ENCODE peak calls at places on chromosomes 13 and 19, in four cellular contexts. X is IMR-90, B is H9, L is mesenchymal stem cell. T is an unnamed sample.

GRCh38 chr13:24074687-24075086 is 85.8 kb upstream of the SPATA13 start:
- DNase-seq in X (no peak), B (no peak), L (no peak), T (no peak)

GRCh38 chr19:43148233-43148632 is 38.1 kb downstream of the PSG5 start:
- DNase-seq in X (peak), B (no peak), L (no peak), T (peak)

GRCh38 chr19:29259153-29259552 is 46.2 kb upstream of the UQCRFS1 start:
- DNase-seq in X (no peak), B (peak), L (no peak), T (peak)

GRCh38 chr19:32231691-32232090 is 113.7 kb upstream of the ZNF507 start:
- DNase-seq in X (no peak), B (no peak), L (no peak), T (no peak)

GRCh38 chr13:50104493-50104892 is 89.2 kb downstream of the KCNRG start:
- DNase-seq in X (peak), B (no peak), L (no peak), T (no peak)

GRCh38 chr13:108270442-108270841 is 924 bp downstream of the TNFSF13B start:
- DNase-seq in X (no peak), B (no peak), L (no peak), T (no peak)

GRCh38 chr19:47603706-47604310 is 5.1 kb upstream of the BICRA start:
- DNase-seq in X (no peak), B (no peak), L (no peak), T (no peak)

GRCh38 chr19:991932-992669 is 8.0 kb downstream of the WDR18 start:
- DNase-seq in X (no peak), B (no peak), L (no peak), T (no peak)

GRCh38 chr13:109785141-109785891 is 1.1 kb downstream of the IRS2 start:
- DNase-seq in X (peak), B (peak), L (peak), T (peak)

GRCh38 chr19:1752757-1753728 is at the start of gene ONECUT3:
- DNase-seq in X (no peak), B (no peak), L (no peak), T (no peak)

GRCh38 chr13:23182142-23182541 is 1.4 kb downstream of the SGCG start:
- DNase-seq in X (no peak), B (no peak), L (no peak), T (no peak)

GRCh38 chr13:79477968-79478367 is 3.0 kb upstream of the NDFIP2 start:
- DNase-seq in X (no peak), B (peak), L (no peak), T (no peak)

GRCh38 chr19:38975861-38976271 is 324 bp upstream of the FBXO17 start:
- DNase-seq in X (peak), B (peak), L (peak), T (no peak)

GRCh38 chr13:75666646-75667351 is 30.7 kb downstream of the LMO7 start:
- DNase-seq in X (peak), B (no peak), L (peak), T (peak)

GRCh38 chr19:51461723-51462161 is 3.5 kb upstream of the SIGLEC8 start:
- DNase-seq in X (no peak), B (no peak), L (no peak), T (no peak)

GRCh38 chr13:45231722-45232121 is 30.9 kb upstream of the KCTD4 start:
- DNase-seq in X (peak), B (no peak), L (peak), T (no peak)

GRCh38 chr19:39248806-39249205 is at the start of gene IFNL4:
- DNase-seq in X (no peak), B (no peak), L (no peak), T (no peak)

GRCh38 chr13:109241160-109241559 is 545.2 kb downstream of the IRS2 start:
- DNase-seq in X (no peak), B (no peak), L (no peak), T (no peak)

GRCh38 chr19:39582442-39582841 is 19.9 kb upstream of the LGALS13 start:
- DNase-seq in X (no peak), B (no peak), L (no peak), T (no peak)

GRCh38 chr19:47765522-47766358 is 12.8 kb upstream of the SELENOW start:
- DNase-seq in X (peak), B (peak), L (peak), T (no peak)

GRCh38 chr19:19587776-19588175 is 30.7 kb downstream of the PBX4 start:
- DNase-seq in X (no peak), B (no peak), L (no peak), T (no peak)

GRCh38 chr13:77291779-77292178 is 35.1 kb downstream of the MYCBP2 start:
- DNase-seq in X (no peak), B (no peak), L (no peak), T (no peak)

GRCh38 chr13:99295488-99296252 is 11.5 kb downstream of the GPR183 start:
- DNase-seq in X (no peak), B (no peak), L (no peak), T (no peak)

GRCh38 chr13:49986471-49986870 is 10.4 kb upstream of the TRIM13 start:
- DNase-seq in X (no peak), B (no peak), L (no peak), T (no peak)

GRCh38 chr19:43789029-43789428 is 8.3 kb upstream of the KCNN4 start:
- DNase-seq in X (peak), B (no peak), L (peak), T (no peak)

GRCh38 chr13:44930907-44931676 is 58.2 kb downstream of the NUFIP1 start:
- DNase-seq in X (no peak), B (no peak), L (peak), T (peak)

GRCh38 chr19:17549088-17549740 is 6.2 kb upstream of the COLGALT1 start:
- DNase-seq in X (no peak), B (no peak), L (no peak), T (no peak)

GRCh38 chr19:39209196-39209595 is 5.1 kb upstream of the SYCN start:
- DNase-seq in X (no peak), B (no peak), L (no peak), T (no peak)

GRCh38 chr19:46015961-46016425 is 6.9 kb downstream of the PGLYRP1 start:
- DNase-seq in X (no peak), B (no peak), L (no peak), T (no peak)

GRCh38 chr19:4694211-4694987 is 24.3 kb upstream of the MYDGF start:
- DNase-seq in X (peak), B (no peak), L (peak), T (no peak)

GRCh38 chr13:48624016-48624415 is 29.7 kb upstream of the CYSLTR2 start:
- DNase-seq in X (no peak), B (no peak), L (no peak), T (no peak)

GRCh38 chr19:16661480-16662034 is 618 bp downstream of the TMEM38A start:
- DNase-seq in X (no peak), B (peak), L (no peak), T (peak)

GRCh38 chr19:752652-753517 is 2.0 kb downstream of the MISP start:
- DNase-seq in X (peak), B (no peak), L (peak), T (peak)

GRCh38 chr13:27824121-27824520 is 31.8 kb downstream of the GSX1 start:
- DNase-seq in X (no peak), B (no peak), L (no peak), T (no peak)

GRCh38 chr19:38563475-38563874 is 54.3 kb downstream of the MAP4K1 start:
- DNase-seq in X (no peak), B (no peak), L (no peak), T (no peak)

GRCh38 chr19:7848779-7849457 is 18.9 kb downstream of the EVI5L start:
- DNase-seq in X (no peak), B (peak), L (no peak), T (no peak)

GRCh38 chr13:63690672-63691071 is 2275.0 kb upstream of the PCDH20 start:
- DNase-seq in X (peak), B (no peak), L (no peak), T (no peak)
- H2AFZ ChIP-seq in X (no peak), B (no peak), L (no peak), T (no peak)

GRCh38 chr13:43021926-43022670 is 1.3 kb upstream of the DNAJC15 start:
- DNase-seq in X (peak), B (no peak), L (no peak), T (peak)

GRCh38 chr13:43016226-43016625 is 7.2 kb upstream of the DNAJC15 start:
- DNase-seq in X (no peak), B (no peak), L (no peak), T (no peak)

GRCh38 chr13:43020794-43021193 is 2.6 kb upstream of the DNAJC15 start:
- DNase-seq in X (no peak), B (no peak), L (no peak), T (no peak)

GRCh38 chr13:43023244-43023931 is at the start of gene DNAJC15:
- DNase-seq in X (peak), B (peak), L (no peak), T (peak)

DNA sequence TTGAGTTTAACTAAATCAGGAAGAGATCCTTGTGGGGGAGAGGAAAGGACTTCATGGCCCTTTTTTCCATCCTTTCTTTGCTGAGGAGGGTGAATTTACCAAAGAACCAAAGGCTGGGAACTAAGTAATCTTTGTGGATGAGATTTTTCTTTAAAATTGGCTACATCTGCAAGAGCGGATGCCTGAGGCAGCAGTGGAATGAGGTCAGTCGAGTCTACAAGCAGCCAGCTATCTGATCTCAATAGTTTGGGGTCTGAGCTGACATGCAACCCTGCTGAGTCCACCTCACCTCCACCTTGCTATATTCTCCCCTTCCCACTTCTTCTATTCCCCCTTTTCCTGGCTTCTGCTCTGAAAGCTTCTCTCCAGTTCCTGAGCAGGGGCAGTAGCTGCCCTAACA is 3.6 kb upstream of the DNAJC15 start:
- DNase-seq in X (no peak), B (no peak), L (no peak), T (peak)
- H2BK120ac ChIP-seq in X (no peak), B (no peak), L (no peak), T (peak)

DNA sequence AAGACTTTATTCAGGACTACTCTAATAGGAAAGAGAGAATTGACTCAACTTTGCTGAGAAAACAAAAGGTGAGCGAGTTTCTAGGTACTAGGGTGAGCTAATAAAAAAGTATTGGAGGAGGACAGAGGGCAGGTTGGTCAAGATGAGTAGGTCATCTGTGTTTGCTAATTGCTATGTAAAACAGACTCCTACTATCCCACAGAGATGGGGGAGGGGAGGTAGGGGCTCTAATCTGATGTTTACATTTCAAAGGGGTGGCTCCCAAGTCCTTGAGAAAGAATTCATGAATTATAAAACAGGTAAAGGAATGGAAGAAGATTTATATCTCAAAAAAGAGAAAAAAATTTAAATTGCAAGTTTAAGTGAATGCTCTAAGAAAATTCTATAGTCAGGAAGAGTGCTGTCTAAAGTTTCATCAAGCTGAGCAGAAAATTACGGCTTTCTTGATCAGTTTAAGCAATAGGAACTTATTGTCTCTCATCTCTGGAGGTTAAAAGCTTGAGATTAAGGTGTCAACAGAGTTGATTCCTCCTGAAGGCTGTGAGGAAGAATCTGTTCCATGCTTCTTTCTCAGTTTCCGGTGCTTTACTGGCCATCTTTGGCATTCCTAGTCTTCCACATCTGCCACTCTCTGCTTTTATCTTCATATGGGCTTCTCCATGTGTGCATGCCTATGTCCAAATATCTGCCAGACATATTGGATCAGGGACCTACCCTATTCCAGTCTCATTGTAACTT is 790.3 kb downstream of the SLITRK5 start:
- DNase-seq in X (no peak), B (peak), L (no peak), T (no peak)
- H2AFZ ChIP-seq in X (no peak), B (no peak), L (no peak), T (no peak)

GRCh38 chr19:33622505-33622808 is 704 bp downstream of the CHST8 start:
- DNase-seq in X (no peak), B (no peak), L (no peak), T (peak)

GRCh38 chr19:33624586-33625153 is 2.9 kb downstream of the CHST8 start:
- DNase-seq in X (no peak), B (no peak), L (no peak), T (no peak)

GRCh38 chr19:33621065-33621785 is 528 bp upstream of the CHST8 start:
- DNase-seq in X (no peak), B (no peak), L (no peak), T (no peak)

GRCh38 chr19:33621811-33622504 is at the start of gene CHST8:
- DNase-seq in X (no peak), B (peak), L (no peak), T (peak)

DNA sequence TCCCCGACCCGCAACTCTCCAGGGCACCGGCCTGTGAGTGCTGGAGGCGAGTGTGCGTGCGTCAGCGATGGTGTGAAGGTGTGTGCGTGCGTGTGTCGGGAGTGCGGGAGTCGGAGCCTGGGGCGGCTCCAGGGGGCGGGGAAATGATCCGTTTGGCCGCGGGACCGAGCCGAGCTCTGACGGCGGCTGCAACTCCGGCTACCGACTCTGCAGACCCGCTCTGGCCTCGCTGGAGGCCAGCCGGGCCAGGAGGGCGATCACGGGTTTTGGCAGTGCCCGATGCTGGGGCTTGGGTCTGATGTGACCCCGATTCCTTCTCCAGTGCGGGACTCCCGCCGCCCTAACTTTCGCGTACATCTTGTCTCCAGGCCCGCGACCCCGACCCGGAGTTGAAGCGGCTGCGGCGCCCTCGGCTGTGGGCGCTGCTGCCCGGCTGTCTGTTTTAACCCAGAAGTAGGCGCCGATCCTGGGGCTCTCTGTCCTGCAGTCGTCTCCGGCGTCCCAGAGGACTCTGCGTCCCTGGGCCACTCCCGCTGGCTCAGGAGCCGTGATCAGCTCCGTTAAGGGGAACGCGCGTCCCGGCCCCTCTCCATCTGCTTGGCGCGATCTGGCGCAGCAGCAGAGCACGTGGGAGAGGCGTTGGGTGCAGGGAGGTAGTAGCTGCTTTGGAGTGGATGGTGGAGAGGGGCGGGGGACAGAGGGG is 1.2 kb downstream of the CHST8 start:
- DNase-seq in X (no peak), B (no peak), L (no peak), T (no peak)
- H2BK120ac ChIP-seq in X (no peak), B (no peak), L (no peak), T (no peak)

GRCh38 chr19:14567079-14567478 is 4.8 kb downstream of the NDUFB7 start:
- DNase-seq in X (no peak), B (no peak), L (no peak), T (no peak)

GRCh38 chr19:14566712-14567077 is 5.2 kb downstream of the NDUFB7 start:
- DNase-seq in X (no peak), B (peak), L (no peak), T (no peak)

GRCh38 chr19:14571695-14572490 is at the start of gene NDUFB7:
- DNase-seq in X (peak), B (peak), L (peak), T (peak)

GRCh38 chr19:14575428-14575980 is 3.6 kb upstream of the NDUFB7 start:
- DNase-seq in X (no peak), B (no peak), L (no peak), T (no peak)

GRCh38 chr19:14570864-14571527 is 870 bp downstream of the NDUFB7 start:
- DNase-seq in X (no peak), B (no peak), L (no peak), T (no peak)
- H2AFZ ChIP-seq in X (peak), B (no peak), L (no peak), T (no peak)

GRCh38 chr13:40692946-40693345 is 26.5 kb upstream of the FOXO1 start:
- DNase-seq in X (no peak), B (no peak), L (no peak), T (no peak)
- H2BK120ac ChIP-seq in X (no peak), B (no peak), L (no peak), T (no peak)

DNA sequence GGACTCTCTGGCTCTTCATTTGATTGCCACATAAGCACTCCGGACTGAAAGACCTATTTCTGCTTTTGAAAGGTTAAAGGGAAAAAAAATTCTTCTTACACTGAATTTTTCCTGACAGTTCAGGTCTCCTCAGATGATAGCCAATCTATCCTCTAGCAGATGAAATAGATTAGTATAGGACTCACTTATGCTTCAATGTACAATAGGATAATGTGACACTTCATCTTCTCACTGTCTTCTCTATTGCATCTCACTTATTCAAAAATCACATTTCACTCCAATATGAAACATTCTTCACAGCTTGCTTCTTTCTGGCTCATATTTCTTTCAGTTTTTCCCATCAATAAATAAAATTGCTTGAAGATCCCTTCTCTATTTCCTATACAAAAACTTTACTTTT is 860.9 kb upstream of the SLITRK6 start:
- DNase-seq in X (no peak), B (no peak), L (no peak), T (no peak)
- H2AFZ ChIP-seq in X (no peak), B (no peak), L (no peak), T (no peak)

GRCh38 chr19:49472936-49473335 is 1.1 kb upstream of the FLT3LG start:
- DNase-seq in X (no peak), B (no peak), L (no peak), T (no peak)

GRCh38 chr19:49475995-49476880 is 2.2 kb downstream of the FLT3LG start:
- DNase-seq in X (no peak), B (peak), L (peak), T (peak)

GRCh38 chr19:49475191-49475932 is 1.3 kb downstream of the FLT3LG start:
- DNase-seq in X (no peak), B (peak), L (no peak), T (no peak)

GRCh38 chr19:49473868-49474544 is at the start of gene FLT3LG:
- DNase-seq in X (peak), B (peak), L (peak), T (peak)

DNA sequence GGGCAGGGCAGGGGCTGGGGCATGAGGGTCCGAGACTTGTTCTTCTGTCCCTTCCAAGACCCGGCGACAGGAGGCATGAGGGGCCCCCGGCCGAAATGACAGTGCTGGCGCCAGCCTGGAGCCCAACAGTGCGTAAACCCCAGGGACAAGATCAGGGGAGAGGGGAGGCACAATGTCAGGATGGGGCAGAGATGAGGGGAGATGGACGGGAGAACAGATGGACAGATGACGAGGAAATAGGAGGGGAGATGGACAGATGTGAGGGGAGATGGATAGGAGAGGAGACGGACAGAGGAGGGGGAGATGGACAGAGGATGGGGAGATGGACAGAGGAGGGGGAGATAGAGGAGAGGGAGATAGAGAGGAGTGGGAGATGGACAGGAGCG is 523 bp downstream of the FLT3LG start:
- DNase-seq in X (no peak), B (no peak), L (no peak), T (no peak)
- H2BK120ac ChIP-seq in X (peak), B (no peak), L (no peak), T (no peak)

DNA sequence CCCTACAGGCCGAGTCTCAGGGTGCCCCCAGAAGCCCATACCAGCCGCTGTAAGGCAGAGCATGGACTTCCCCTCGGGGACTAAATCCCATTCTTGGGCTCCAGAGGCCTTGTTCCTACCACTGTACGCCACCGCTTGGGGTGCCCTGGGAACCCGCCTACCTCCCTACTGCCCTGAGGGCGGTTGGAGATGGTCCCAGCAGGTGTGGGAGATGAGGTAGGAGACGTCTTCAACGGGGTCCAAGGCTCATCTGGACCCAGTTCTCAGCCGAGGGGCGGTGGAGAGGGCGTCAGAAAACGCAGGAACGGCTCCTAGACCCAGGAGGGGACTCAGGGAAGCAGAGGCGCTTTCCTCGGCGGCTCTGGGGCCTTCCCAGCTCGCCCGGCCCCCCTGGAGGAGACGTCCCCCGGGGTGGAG is 833 bp upstream of the ZIK1 start:
- DNase-seq in X (no peak), B (peak), L (no peak), T (no peak)
- H2AFZ ChIP-seq in X (peak), B (no peak), L (peak), T (peak)

GRCh38 chr19:6740589-6741348 is 1.3 kb downstream of the TRIP10 start:
- DNase-seq in X (peak), B (peak), L (peak), T (peak)
- H2BK120ac ChIP-seq in X (no peak), B (no peak), L (no peak), T (peak)